ENCODE peak calls at places on chromosomes 12 and 14, in four cellular contexts. One of them, this sample, is unnamed.

GRCh38 chr14:91231446-91231845 is 13.1 kb downstream of the GPR68 start:
- DNase-seq in adipocyte: no peak
- DNase-seq in fibroblast of lung: no peak
- DNase-seq in H1: no peak
- DNase-seq in this sample: no peak

GRCh38 chr12:4843907-4844306 is 65.8 kb upstream of the KCNA1 start:
- DNase-seq in fibroblast of lung: no peak
- DNase-seq in adipocyte: no peak
- DNase-seq in H1: no peak
- DNase-seq in this sample: no peak

GRCh38 chr14:51860164-51860835 is at the start of gene GNG2:
- DNase-seq in adipocyte: peak; percentile 89
- DNase-seq in H1: no peak
- DNase-seq in fibroblast of lung: peak; percentile 85
- DNase-seq in this sample: no peak

GRCh38 chr12:52741378-52742195 is 35.6 kb downstream of the KRT76 start:
- DNase-seq in adipocyte: peak; percentile 60
- DNase-seq in fibroblast of lung: peak; percentile 50
- DNase-seq in H1: peak; percentile 34
- DNase-seq in this sample: peak; percentile 4

GRCh38 chr12:54378791-54379400 is 5.6 kb downstream of the ZNF385A start:
- DNase-seq in fibroblast of lung: no peak
- DNase-seq in H1: no peak
- DNase-seq in adipocyte: peak; percentile 82
- DNase-seq in this sample: no peak

GRCh38 chr14:35333797-35334743 is 41.9 kb downstream of the PSMA6 start:
- DNase-seq in fibroblast of lung: no peak
- DNase-seq in adipocyte: no peak
- DNase-seq in H1: no peak
- DNase-seq in this sample: no peak

GRCh38 chr12:11730299-11731041 is 81.0 kb downstream of the ETV6 start:
- DNase-seq in fibroblast of lung: no peak
- DNase-seq in adipocyte: no peak
- DNase-seq in H1: no peak
- DNase-seq in this sample: peak; percentile 12

GRCh38 chr14:101737414-101738367 is 23.8 kb upstream of the PPP2R5C start:
- DNase-seq in adipocyte: no peak
- DNase-seq in H1: no peak
- DNase-seq in fibroblast of lung: no peak
- DNase-seq in this sample: no peak

GRCh38 chr14:23416801-23417200 is 8.7 kb upstream of the MYH6 start:
- DNase-seq in adipocyte: no peak
- DNase-seq in fibroblast of lung: no peak
- DNase-seq in H1: no peak
- DNase-seq in this sample: no peak

GRCh38 chr14:95102678-95103039 is 54.7 kb downstream of the DICER1 start:
- DNase-seq in fibroblast of lung: peak; percentile 4
- DNase-seq in H1: no peak
- DNase-seq in adipocyte: no peak
- DNase-seq in this sample: no peak

GRCh38 chr12:32034045-32034444 is 72.6 kb upstream of the BICD1 start:
- DNase-seq in fibroblast of lung: no peak
- DNase-seq in H1: no peak
- DNase-seq in adipocyte: no peak
- DNase-seq in this sample: no peak

GRCh38 chr14:65167072-65167645 is 64.8 kb upstream of the MAX start:
- DNase-seq in fibroblast of lung: no peak
- DNase-seq in adipocyte: no peak
- DNase-seq in H1: no peak
- DNase-seq in this sample: no peak

GRCh38 chr14:58491593-58491992 is 64.1 kb downstream of the KIAA0586 start:
- DNase-seq in adipocyte: peak; percentile 81
- DNase-seq in H1: no peak
- DNase-seq in fibroblast of lung: peak; percentile 44
- DNase-seq in this sample: no peak

GRCh38 chr12:85356596-85357385 is 76.8 kb downstream of the ALX1 start:
- DNase-seq in fibroblast of lung: no peak
- DNase-seq in H1: no peak
- DNase-seq in adipocyte: no peak
- DNase-seq in this sample: no peak

GRCh38 chr12:104622942-104623341 is 166.2 kb downstream of the CHST11 start:
- DNase-seq in adipocyte: no peak
- DNase-seq in fibroblast of lung: no peak
- DNase-seq in H1: no peak
- DNase-seq in this sample: no peak

GRCh38 chr12:121579981-121580868 is 598 bp downstream of the KDM2B start:
- DNase-seq in H1: peak; percentile 54
- DNase-seq in adipocyte: peak; percentile 84
- DNase-seq in fibroblast of lung: peak; percentile 57
- DNase-seq in this sample: no peak

GRCh38 chr12:44915958-44916357 is 39.8 kb upstream of the NELL2 start:
- DNase-seq in H1: no peak
- DNase-seq in fibroblast of lung: no peak
- DNase-seq in adipocyte: no peak
- DNase-seq in this sample: no peak

GRCh38 chr14:37078131-37078530 is 94.3 kb downstream of the SLC25A21 start:
- DNase-seq in H1: no peak
- DNase-seq in adipocyte: no peak
- DNase-seq in fibroblast of lung: peak; percentile 88
- DNase-seq in this sample: no peak

GRCh38 chr14:84420236-84420635 is 1109.7 kb upstream of the FLRT2 start:
- DNase-seq in adipocyte: peak; percentile 35
- DNase-seq in fibroblast of lung: peak; percentile 30
- DNase-seq in H1: no peak
- DNase-seq in this sample: no peak

GRCh38 chr14:105249175-105250007 is 1.1 kb downstream of the BTBD6 start:
- DNase-seq in fibroblast of lung: peak; percentile 38
- DNase-seq in H1: no peak
- DNase-seq in adipocyte: no peak
- DNase-seq in this sample: no peak

GRCh38 chr14:94593376-94593748 is 12.1 kb downstream of the SERPINA5 start:
- DNase-seq in adipocyte: no peak
- DNase-seq in H1: no peak
- DNase-seq in fibroblast of lung: no peak
- DNase-seq in this sample: no peak

GRCh38 chr14:33210304-33210703 is 271.6 kb downstream of the NPAS3 start:
- DNase-seq in adipocyte: peak; percentile 35
- DNase-seq in fibroblast of lung: peak; percentile 42
- DNase-seq in H1: no peak
- DNase-seq in this sample: no peak

GRCh38 chr12:14923944-14924343 is 14.4 kb downstream of the ERP27 start:
- DNase-seq in H1: no peak
- DNase-seq in adipocyte: no peak
- DNase-seq in fibroblast of lung: no peak
- DNase-seq in this sample: no peak

GRCh38 chr12:62273724-62274380 is 13.6 kb downstream of the USP15 start:
- DNase-seq in fibroblast of lung: no peak
- DNase-seq in adipocyte: no peak
- DNase-seq in H1: no peak
- DNase-seq in this sample: no peak

GRCh38 chr14:41718477-41719166 is 111.9 kb downstream of the LRFN5 start:
- DNase-seq in fibroblast of lung: peak; percentile 1
- DNase-seq in adipocyte: no peak
- DNase-seq in H1: no peak
- DNase-seq in this sample: no peak

GRCh38 chr12:13962699-13963098 is 18.7 kb downstream of the GRIN2B start:
- DNase-seq in adipocyte: no peak
- DNase-seq in H1: no peak
- DNase-seq in fibroblast of lung: no peak
- DNase-seq in this sample: peak; percentile 10

GRCh38 chr12:45969084-45969483 is 21.3 kb downstream of the SCAF11 start:
- DNase-seq in fibroblast of lung: peak; percentile 54
- DNase-seq in H1: no peak
- DNase-seq in adipocyte: peak; percentile 80
- DNase-seq in this sample: no peak

GRCh38 chr12:132355742-132356681 is 26.6 kb upstream of the GALNT9 start:
- DNase-seq in fibroblast of lung: no peak
- DNase-seq in H1: no peak
- DNase-seq in adipocyte: no peak
- DNase-seq in this sample: no peak

GRCh38 chr14:63510538-63510937 is 32.6 kb downstream of the PPP2R5E start:
- DNase-seq in H1: no peak
- DNase-seq in adipocyte: no peak
- DNase-seq in fibroblast of lung: peak; percentile 40
- DNase-seq in this sample: no peak

GRCh38 chr12:93315385-93315906 is 62.3 kb upstream of the NUDT4 start:
- DNase-seq in adipocyte: no peak
- DNase-seq in H1: no peak
- DNase-seq in fibroblast of lung: no peak
- DNase-seq in this sample: no peak

GRCh38 chr12:66036317-66036716 is 94.2 kb downstream of the LLPH start:
- DNase-seq in fibroblast of lung: peak; percentile 99
- DNase-seq in adipocyte: peak; percentile 91
- DNase-seq in H1: no peak
- DNase-seq in this sample: peak; percentile 82

GRCh38 chr14:74509587-74510210 is 16.1 kb downstream of the ISCA2 start:
- DNase-seq in fibroblast of lung: no peak
- DNase-seq in adipocyte: no peak
- DNase-seq in H1: no peak
- DNase-seq in this sample: no peak

GRCh38 chr14:79161576-79161975 is 991.4 kb downstream of the NRXN3 start:
- DNase-seq in adipocyte: peak; percentile 1
- DNase-seq in H1: peak; percentile 9
- DNase-seq in fibroblast of lung: peak; percentile 42
- DNase-seq in this sample: no peak

GRCh38 chr14:93008381-93008780 is 85.4 kb downstream of the CHGA start:
- DNase-seq in H1: no peak
- DNase-seq in adipocyte: peak; percentile 34
- DNase-seq in fibroblast of lung: peak; percentile 64
- DNase-seq in this sample: no peak

GRCh38 chr12:46865311-46865710 is 39.5 kb upstream of the SLC38A4 start:
- DNase-seq in fibroblast of lung: no peak
- DNase-seq in adipocyte: no peak
- DNase-seq in H1: no peak
- DNase-seq in this sample: no peak

DNA sequence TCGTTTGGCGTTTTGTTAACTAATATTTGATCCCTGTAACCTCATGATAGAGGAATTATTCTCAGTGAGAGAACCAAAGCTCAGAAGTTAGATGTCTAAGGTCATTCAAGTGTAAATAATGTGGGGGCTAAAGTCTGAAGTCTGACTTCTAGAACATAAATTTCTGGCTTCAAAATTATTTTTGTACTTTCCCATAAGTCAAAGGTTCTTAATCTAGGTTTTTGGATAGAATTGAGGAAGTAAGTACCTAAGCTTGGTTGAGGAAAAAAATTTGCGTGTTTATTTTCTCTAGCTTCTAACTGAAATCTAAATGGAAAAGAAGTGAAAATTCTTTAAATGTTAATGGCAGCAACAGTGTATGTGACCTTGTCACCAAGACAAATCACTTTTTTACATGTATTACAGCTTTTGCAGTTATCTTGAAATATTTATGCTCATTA is 2.3 kb downstream of the LARP4 start:
- DNase-seq in fibroblast of lung: no peak
- DNase-seq in adipocyte: no peak
- DNase-seq in H1: no peak
- DNase-seq in this sample: no peak
- H3K9ac ChIP-seq in fibroblast of lung: no peak overlapping the region
- H3K9ac ChIP-seq in adipocyte: peak overlapping the region; percentile 99
- H3K9ac ChIP-seq in H1: no peak overlapping the region
- H3K9ac ChIP-seq in this sample: no peak overlapping the region

GRCh38 chr12:96326628-96327227 is 73.5 kb downstream of the CDK17 start:
- DNase-seq in H1: no peak
- DNase-seq in fibroblast of lung: no peak
- DNase-seq in adipocyte: no peak
- DNase-seq in this sample: no peak

GRCh38 chr12:96329545-96329944 is 70.7 kb downstream of the CDK17 start:
- DNase-seq in fibroblast of lung: no peak
- DNase-seq in adipocyte: no peak
- DNase-seq in H1: no peak
- DNase-seq in this sample: no peak

GRCh38 chr12:96329018-96329417 is 71.2 kb downstream of the CDK17 start:
- DNase-seq in fibroblast of lung: no peak
- DNase-seq in adipocyte: no peak
- DNase-seq in H1: no peak
- DNase-seq in this sample: no peak

GRCh38 chr12:96327889-96328288 is 72.3 kb downstream of the CDK17 start:
- DNase-seq in adipocyte: no peak
- DNase-seq in H1: no peak
- DNase-seq in fibroblast of lung: no peak
- DNase-seq in this sample: no peak

GRCh38 chr12:96327346-96327745 is 72.9 kb downstream of the CDK17 start:
- DNase-seq in adipocyte: no peak
- DNase-seq in H1: no peak
- DNase-seq in fibroblast of lung: no peak
- DNase-seq in this sample: no peak
- H3K9ac ChIP-seq in adipocyte: no peak overlapping the region
- H3K9ac ChIP-seq in H1: no peak overlapping the region
- H3K9ac ChIP-seq in fibroblast of lung: no peak overlapping the region
- H3K9ac ChIP-seq in this sample: no peak overlapping the region

GRCh38 chr12:6231359-6232268 is 31.4 kb downstream of the CD9 start:
- DNase-seq in H1: no peak
- DNase-seq in adipocyte: peak; percentile 28
- DNase-seq in fibroblast of lung: peak; percentile 39
- DNase-seq in this sample: no peak
- H3K9ac ChIP-seq in H1: no peak overlapping the region
- H3K9ac ChIP-seq in adipocyte: no peak overlapping the region
- H3K9ac ChIP-seq in fibroblast of lung: no peak overlapping the region
- H3K9ac ChIP-seq in this sample: no peak overlapping the region

GRCh38 chr12:117051380-117051779 is 47.8 kb downstream of the TESC start:
- DNase-seq in H1: no peak
- DNase-seq in fibroblast of lung: no peak
- DNase-seq in adipocyte: no peak
- DNase-seq in this sample: no peak

GRCh38 chr12:117053597-117054201 is 45.5 kb downstream of the TESC start:
- DNase-seq in H1: no peak
- DNase-seq in fibroblast of lung: no peak
- DNase-seq in adipocyte: no peak
- DNase-seq in this sample: no peak

GRCh38 chr12:117054279-117054678 is 44.9 kb downstream of the TESC start:
- DNase-seq in fibroblast of lung: no peak
- DNase-seq in H1: no peak
- DNase-seq in adipocyte: no peak
- DNase-seq in this sample: no peak

GRCh38 chr12:117052386-117053049 is 46.7 kb downstream of the TESC start:
- DNase-seq in H1: no peak
- DNase-seq in adipocyte: no peak
- DNase-seq in fibroblast of lung: no peak
- DNase-seq in this sample: no peak

GRCh38 chr12:117053050-117053400 is 46.2 kb downstream of the TESC start:
- DNase-seq in fibroblast of lung: no peak
- DNase-seq in H1: no peak
- DNase-seq in adipocyte: no peak
- DNase-seq in this sample: no peak
- H3K9ac ChIP-seq in fibroblast of lung: no peak overlapping the region
- H3K9ac ChIP-seq in H1: no peak overlapping the region
- H3K9ac ChIP-seq in adipocyte: no peak overlapping the region
- H3K9ac ChIP-seq in this sample: no peak overlapping the region

This sample was measured in HCT116.